ENCODE peak calls at places on chromosomes 7 and 10, in seven cellular contexts. Q is GM12892, L is K562, X is GM12891, R is HepG2, U is GM12878, O is H1. S is an unnamed sample.

GRCh38 chr10:103188853-103189252 is 4.2 kb downstream of the NT5C2 start:
- DNase-seq in L (no peak), O (no peak), Q (no peak), R (no peak), U (no peak), X (no peak), S (no peak)

GRCh38 chr7:85186083-85186520 is 754 bp downstream of the SEMA3D start:
- DNase-seq in R (no peak), O (no peak), U (no peak), Q (no peak), X (no peak), L (no peak), S (peak)

GRCh38 chr7:105249216-105249615 is 139.5 kb downstream of the SRPK2 start:
- DNase-seq in O (no peak), Q (no peak), L (no peak), R (no peak), X (no peak), U (no peak), S (no peak)

GRCh38 chr10:6275022-6275997 is 72.6 kb downstream of the PFKFB3 start:
- DNase-seq in O (peak), Q (peak), R (peak), L (peak), U (peak), X (peak), S (peak)

GRCh38 chr10:93471110-93471651 is 11.0 kb downstream of the MYOF start:
- DNase-seq in X (no peak), O (no peak), R (peak), L (no peak), Q (no peak), U (no peak), S (no peak)

GRCh38 chr10:103693070-103693811 is 162.1 kb downstream of the SH3PXD2A start:
- DNase-seq in X (peak), L (peak), R (no peak), U (no peak), Q (peak), O (no peak), S (no peak)

GRCh38 chr7:108181073-108181985 is 51.2 kb upstream of the LAMB4 start:
- DNase-seq in O (peak), R (peak), L (peak), Q (no peak), U (peak), X (no peak), S (peak)

GRCh38 chr7:53358301-53358700 is 322.9 kb downstream of the POM121L12 start:
- DNase-seq in U (no peak), R (no peak), X (no peak), Q (no peak), O (peak), L (no peak), S (no peak)

GRCh38 chr7:150974468-150975391 is 3.4 kb downstream of the KCNH2 start:
- DNase-seq in X (peak), O (no peak), L (peak), R (no peak), U (no peak), Q (peak), S (peak)
- TF ChIP-seq TAF1 in X (no peak), O (no peak), L (peak), R (no peak), U (no peak), Q (no peak), S (no peak)

DNA sequence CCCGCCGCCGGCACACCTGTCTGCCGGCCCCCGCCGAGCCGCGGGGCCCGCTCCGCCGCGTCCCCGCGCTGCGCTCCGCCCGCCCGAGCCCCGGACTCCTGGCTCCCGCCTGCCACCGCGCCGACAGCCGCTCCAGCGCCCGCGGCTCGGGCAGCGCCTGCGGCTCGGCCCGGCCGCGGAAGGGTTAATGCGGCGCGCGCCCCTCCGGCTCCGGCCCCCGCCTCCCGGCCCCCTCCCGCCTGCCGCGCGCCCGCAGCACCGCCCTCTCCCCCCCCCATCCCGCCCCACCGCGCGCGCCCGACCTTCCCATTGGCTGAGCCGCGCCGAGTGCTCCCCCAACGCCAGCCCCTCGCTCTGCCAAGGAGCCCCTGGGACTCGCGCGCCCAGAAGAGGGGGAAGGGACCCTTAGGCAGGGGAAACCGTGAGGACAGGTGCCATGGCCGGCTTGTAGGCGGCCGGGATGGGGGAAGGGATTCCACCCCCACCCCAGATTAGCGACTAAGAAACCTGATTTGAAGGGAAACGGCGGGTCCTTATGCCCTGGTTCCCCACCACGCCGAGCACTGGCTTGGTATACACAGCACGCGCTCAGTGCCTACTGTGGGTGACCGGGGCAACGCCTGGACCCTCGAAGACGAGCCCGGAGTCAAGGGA is at the start of gene KCNH2:
- DNase-seq in L (peak), U (no peak), X (no peak), O (no peak), Q (no peak), R (no peak), S (peak)
- TF ChIP-seq TAF1 in L (no peak), U (no peak), X (no peak), O (no peak), Q (no peak), R (no peak), S (no peak)

GRCh38 chr7:69695998-69696657 is 97.9 kb downstream of the AUTS2 start:
- DNase-seq in U (peak), X (no peak), O (no peak), R (no peak), L (no peak), Q (peak), S (no peak)
- TF ChIP-seq TAF1 in U (no peak), X (no peak), O (no peak), R (no peak), L (no peak), Q (no peak), S (no peak)

DNA sequence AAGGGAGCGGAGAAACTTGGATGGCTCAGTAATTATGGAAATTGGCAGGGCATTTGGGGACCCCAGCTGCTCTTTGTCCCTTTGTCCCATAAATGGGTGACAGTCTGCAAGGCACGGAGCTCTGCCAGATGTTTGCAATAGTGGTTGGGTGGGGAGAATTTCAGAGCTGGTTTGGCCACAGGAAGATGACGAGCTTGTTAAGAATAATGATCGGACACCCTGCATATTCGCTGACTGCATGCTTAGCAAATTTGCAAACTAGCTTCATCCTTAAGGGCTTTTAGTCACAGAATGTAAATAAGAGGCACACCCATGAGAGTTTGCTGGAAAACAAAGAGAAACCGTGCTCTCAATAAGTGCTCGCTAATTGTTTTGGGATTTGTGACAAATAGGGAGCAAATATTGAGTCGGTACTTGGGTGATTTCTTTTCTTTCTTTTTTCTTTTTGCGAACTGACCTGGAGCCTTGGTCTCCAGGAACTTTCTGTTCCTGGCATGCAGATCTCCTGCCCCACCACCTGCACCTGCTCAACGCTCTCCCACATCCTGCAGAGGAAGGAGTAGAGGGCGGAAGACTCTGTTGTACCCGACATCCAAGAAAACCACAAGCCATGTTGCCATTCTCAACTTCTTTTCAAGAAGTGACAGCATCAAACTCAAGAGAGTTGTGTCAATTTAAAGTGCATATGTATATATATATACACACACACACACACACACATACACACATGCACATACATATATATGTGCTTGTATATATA is 238.9 kb downstream of the CAMK1D start:
- DNase-seq in O (no peak), L (no peak), R (no peak), X (no peak), Q (no peak), U (no peak), S (no peak)
- TF ChIP-seq TAF1 in O (no peak), L (no peak), R (no peak), X (no peak), Q (no peak), U (no peak), S (no peak)

GRCh38 chr7:11170863-11171568 is 197.3 kb downstream of the PHF14 start:
- DNase-seq in L (no peak), U (no peak), O (no peak), Q (no peak), X (no peak), R (no peak), S (no peak)

GRCh38 chr7:11171569-11172192 is 198.0 kb downstream of the PHF14 start:
- DNase-seq in U (no peak), O (no peak), L (no peak), Q (no peak), X (no peak), R (no peak), S (peak)

GRCh38 chr7:11166051-11166450 is 192.4 kb downstream of the PHF14 start:
- DNase-seq in O (no peak), X (no peak), Q (no peak), U (no peak), L (no peak), R (no peak), S (no peak)

GRCh38 chr7:11168622-11169170 is 195.0 kb downstream of the PHF14 start:
- DNase-seq in X (no peak), R (no peak), L (no peak), O (no peak), U (no peak), Q (no peak), S (no peak)

DNA sequence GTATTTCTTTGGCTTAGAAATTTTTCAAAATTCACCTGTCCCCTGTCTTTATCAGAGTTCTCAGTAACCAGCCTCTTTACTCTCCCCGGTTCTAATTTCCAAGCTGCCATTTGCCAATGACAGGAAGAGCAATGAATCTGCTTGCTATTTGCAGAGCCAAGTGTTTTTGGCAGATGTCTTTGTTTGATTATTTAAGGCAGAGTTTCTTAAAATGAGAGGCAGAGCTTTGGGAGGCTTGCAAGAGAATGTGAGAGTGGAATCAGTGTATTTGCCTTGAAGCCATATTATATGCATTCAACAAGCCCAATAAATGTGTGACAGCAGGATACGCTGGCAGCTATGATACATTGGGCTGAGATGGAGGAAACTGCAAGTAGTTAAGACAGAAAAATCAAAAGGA is 196.5 kb downstream of the PHF14 start:
- DNase-seq in L (no peak), U (no peak), R (no peak), X (no peak), O (no peak), Q (no peak), S (no peak)
- TF ChIP-seq TAF1 in L (no peak), U (no peak), R (no peak), X (no peak), O (no peak), Q (no peak), S (no peak)

DNA sequence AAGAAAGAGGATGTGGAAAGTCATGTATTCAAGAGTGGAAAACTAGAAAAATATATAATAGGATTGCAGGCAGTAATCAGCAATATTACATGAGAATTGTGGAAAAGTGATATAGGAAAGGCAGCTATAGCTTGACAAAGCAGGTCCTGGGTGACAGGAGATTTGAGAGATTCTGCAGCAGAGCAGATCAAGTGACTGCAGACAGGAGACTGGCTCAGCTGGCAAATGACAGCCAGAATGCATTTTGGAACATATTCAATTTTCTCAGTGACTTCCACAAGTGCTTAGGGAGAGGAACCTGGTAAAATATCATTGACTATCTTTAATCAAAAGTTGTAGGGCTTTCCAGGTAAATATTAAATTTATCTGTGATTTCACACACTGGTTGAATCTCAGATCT is 260.5 kb upstream of the CACNA2D1 start:
- DNase-seq in Q (no peak), R (no peak), L (no peak), O (no peak), X (no peak), U (no peak), S (peak)
- TF ChIP-seq TAF1 in Q (no peak), R (no peak), L (no peak), O (no peak), X (no peak), U (no peak), S (no peak)

DNA sequence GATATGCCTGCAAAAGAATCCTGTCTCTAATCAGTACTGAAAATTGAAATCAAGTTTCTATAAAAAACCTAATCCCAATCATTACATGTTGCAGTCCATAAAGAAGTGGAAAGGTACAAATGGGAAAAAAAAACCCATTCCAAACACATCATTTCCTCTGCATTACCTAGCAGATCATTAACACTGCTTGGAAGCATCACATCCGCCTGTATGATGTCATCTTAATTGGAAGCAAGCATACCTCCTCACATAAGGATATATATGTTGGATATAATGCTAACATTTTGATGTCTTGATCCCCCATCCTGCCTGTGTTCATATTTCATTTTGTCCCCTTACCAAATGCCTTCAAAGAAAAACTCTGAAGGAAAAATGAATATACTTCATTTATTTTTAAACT is 241.3 kb upstream of the AOAH start:
- DNase-seq in Q (no peak), L (no peak), R (no peak), O (no peak), U (no peak), X (no peak), S (no peak)
- TF ChIP-seq TAF1 in Q (no peak), L (no peak), R (no peak), O (no peak), U (no peak), X (no peak), S (no peak)

GRCh38 chr10:18713077-18713476 is 53.8 kb downstream of the ARL5B start:
- DNase-seq in Q (no peak), R (peak), O (no peak), L (no peak), U (no peak), X (no peak), S (no peak)
- TF ChIP-seq TAF1 in Q (no peak), R (no peak), O (no peak), L (no peak), U (no peak), X (no peak), S (no peak)

GRCh38 chr7:157076466-157076865 is 62.3 kb upstream of the UBE3C start:
- DNase-seq in R (no peak), X (no peak), U (no peak), L (no peak), Q (no peak), O (no peak), S (no peak)

GRCh38 chr7:157077986-157078644 is 60.6 kb upstream of the UBE3C start:
- DNase-seq in U (no peak), L (no peak), X (no peak), O (no peak), Q (no peak), R (no peak), S (peak)

GRCh38 chr7:157073949-157074624 is 63.6 kb upstream of the MNX1 start:
- DNase-seq in O (no peak), L (no peak), U (no peak), Q (no peak), R (no peak), X (no peak), S (no peak)

GRCh38 chr7:157079116-157079515 is 59.6 kb upstream of the UBE3C start:
- DNase-seq in L (no peak), O (no peak), U (no peak), R (no peak), Q (no peak), X (no peak), S (no peak)

DNA sequence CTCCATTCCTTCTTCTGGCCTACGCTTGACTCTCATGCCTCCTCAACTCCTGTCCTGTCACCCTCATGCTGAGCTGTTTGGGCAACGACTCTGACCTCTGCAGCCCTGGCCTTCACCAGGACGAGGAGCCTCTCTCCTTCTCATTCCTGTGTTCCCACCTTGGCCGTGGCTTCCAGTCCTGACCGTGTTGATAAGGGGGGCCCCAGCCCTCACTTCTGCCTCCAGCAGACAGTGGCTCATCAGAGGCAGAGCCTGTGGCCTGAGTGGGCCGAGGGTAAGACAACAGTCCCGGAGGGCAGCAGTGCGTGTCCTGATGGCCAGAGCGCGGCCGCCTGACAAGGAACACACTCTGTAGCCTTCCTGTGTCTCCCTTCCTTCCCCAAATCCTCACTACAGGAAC is 61.7 kb upstream of the UBE3C start:
- DNase-seq in R (no peak), L (no peak), X (no peak), O (no peak), U (no peak), Q (no peak), S (no peak)
- TF ChIP-seq TAF1 in R (no peak), L (no peak), X (no peak), O (no peak), U (no peak), Q (no peak), S (no peak)

GRCh38 chr10:472241-472910 is 217.1 kb downstream of the DIP2C start:
- DNase-seq in X (no peak), O (no peak), Q (no peak), R (no peak), L (no peak), U (no peak), S (no peak)
- TF ChIP-seq TAF1 in X (no peak), O (no peak), Q (no peak), R (no peak), L (no peak), U (no peak), S (no peak)

S was measured in SK-N-SH.